ENCODE peak calls at places on chromosomes 2 and 18, in ten cellular contexts. D, T, W, N, E, B, A, O, S and Q are unnamed samples. For H3K4me1, the result is how much of the 10 kb centered on the place peaks cover.

GRCh38 chr2:88100489-88100858 is 27.4 kb downstream of the FABP1 start:
- DNase-seq in T (no peak), W (peak), O (no peak), D (no peak), S (no peak), E (no peak), N (no peak), B (no peak), A (no peak), Q (peak)

GRCh38 chr2:23530121-23530908 is 145.3 kb downstream of the KLHL29 start:
- DNase-seq in O (no peak), N (no peak), B (no peak), S (peak), W (no peak), D (no peak), A (no peak), T (no peak), E (no peak), Q (no peak)

GRCh38 chr18:28007841-28008240 is 169.1 kb downstream of the CDH2 start:
- DNase-seq in W (peak), A (no peak), B (no peak), S (no peak), T (no peak), E (no peak), N (no peak), D (no peak), O (no peak), Q (no peak)

GRCh38 chr2:65388051-65388531 is 44.3 kb downstream of the SPRED2 start:
- DNase-seq in D (no peak), O (no peak), B (no peak), S (no peak), N (no peak), A (no peak), W (no peak), E (no peak), T (no peak), Q (no peak)

GRCh38 chr2:96098900-96099590 is 17.3 kb downstream of the ADRA2B start:
- DNase-seq in D (peak), A (peak), E (no peak), W (no peak), B (no peak), O (no peak), T (no peak), S (peak), N (peak), Q (peak)

GRCh38 chr18:76216096-76216495 is 278.9 kb downstream of the ZNF516 start:
- DNase-seq in W (no peak), N (no peak), S (no peak), A (no peak), E (no peak), D (no peak), B (no peak), O (no peak), T (no peak), Q (no peak)

GRCh38 chr18:5543854-5544389 is at the start of gene EPB41L3:
- DNase-seq in D (peak), B (peak), A (peak), T (no peak), E (peak), W (peak), N (peak), O (peak), S (peak), Q (no peak)

GRCh38 chr2:200028998-200029397 is 73.6 kb downstream of the MAIP1 start:
- DNase-seq in T (no peak), D (no peak), W (no peak), A (no peak), N (no peak), B (no peak), O (peak), E (no peak), S (no peak), Q (no peak)

GRCh38 chr2:20450201-20451108 is 3.6 kb downstream of the RHOB start:
- DNase-seq in E (peak), N (peak), B (no peak), D (peak), T (no peak), O (peak), S (peak), A (no peak), W (peak), Q (peak)

GRCh38 chr18:78031589-78031988 is 781.9 kb downstream of the GALR1 start:
- DNase-seq in E (no peak), B (no peak), N (no peak), A (no peak), W (no peak), D (no peak), S (no peak), T (no peak), O (no peak), Q (no peak)

GRCh38 chr18:10872297-10872696 is 277.1 kb downstream of the PIEZO2 start:
- DNase-seq in O (no peak), B (no peak), E (no peak), N (peak), W (no peak), S (no peak), A (no peak), T (no peak), D (no peak), Q (peak)

GRCh38 chr2:54772531-54772930 is 49.1 kb downstream of the EML6 start:
- DNase-seq in A (no peak), D (no peak), N (no peak), B (no peak), O (no peak), T (no peak), S (no peak), W (peak), E (no peak), Q (no peak)

GRCh38 chr2:147884796-147885195 is 40.0 kb downstream of the ACVR2A start:
- DNase-seq in T (no peak), A (no peak), N (no peak), B (no peak), S (no peak), D (no peak), W (no peak), O (peak), E (no peak), Q (no peak)

GRCh38 chr2:240429872-240430491 is 5.5 kb upstream of the GPC1 start:
- DNase-seq in D (no peak), W (no peak), E (no peak), A (peak), S (peak), O (no peak), T (no peak), B (no peak), N (peak), Q (peak)

GRCh38 chr2:44941551-44942234 is at the start of gene SIX3:
- DNase-seq in A (no peak), W (peak), E (peak), B (peak), N (no peak), S (no peak), O (no peak), D (no peak), T (no peak), Q (no peak)

GRCh38 chr2:97868986-97869721 is 126.6 kb downstream of the TMEM131 start:
- DNase-seq in W (peak), D (peak), B (no peak), N (peak), O (peak), S (peak), E (peak), T (peak), A (no peak), Q (peak)

GRCh38 chr2:58398406-58398805 is 157.3 kb upstream of the FANCL start:
- DNase-seq in A (no peak), O (no peak), D (no peak), S (no peak), E (no peak), W (no peak), T (no peak), B (no peak), N (no peak), Q (no peak)

GRCh38 chr2:231662028-231662810 is 46.1 kb upstream of the PTMA start:
- DNase-seq in D (peak), O (peak), N (peak), S (peak), A (peak), E (peak), B (peak), W (peak), T (peak), Q (peak)

GRCh38 chr2:118061135-118061955 is 26.9 kb upstream of the INSIG2 start:
- DNase-seq in N (peak), D (no peak), A (no peak), T (no peak), O (peak), E (peak), B (no peak), S (no peak), W (peak), Q (peak)

GRCh38 chr2:105576050-105576439 is 168.7 kb upstream of the NCK2 start:
- DNase-seq in W (no peak), T (no peak), E (no peak), N (no peak), D (no peak), B (no peak), O (no peak), S (peak), A (no peak), Q (no peak)

GRCh38 chr2:219155054-219155644 is 5.5 kb downstream of the NHEJ1 start:
- DNase-seq in S (peak), W (peak), E (peak), N (peak), D (peak), A (no peak), O (peak), B (peak), T (no peak), Q (no peak)

GRCh38 chr18:73594749-73595148 is 552.9 kb downstream of the FBXO15 start:
- DNase-seq in W (peak), N (no peak), O (peak), T (no peak), D (no peak), B (no peak), A (no peak), S (peak), E (no peak), Q (no peak)

GRCh38 chr2:240794178-240794721 is 25.8 kb downstream of the KIF1A start:
- DNase-seq in N (no peak), B (no peak), W (no peak), A (peak), S (no peak), E (no peak), T (no peak), D (no peak), O (no peak), Q (no peak)

GRCh38 chr2:106572541-106573148 is 85.5 kb downstream of the CD8B2 start:
- DNase-seq in B (no peak), S (no peak), D (peak), O (no peak), T (no peak), E (peak), N (no peak), A (no peak), W (peak), Q (no peak)

GRCh38 chr2:109218087-109218791 is 89.2 kb downstream of the SH3RF3 start:
- DNase-seq in A (no peak), W (no peak), B (no peak), N (no peak), S (no peak), E (no peak), T (no peak), O (peak), D (no peak), Q (no peak)

GRCh38 chr18:79458131-79458838 is 62.6 kb downstream of the NFATC1 start:
- DNase-seq in D (peak), A (no peak), W (peak), E (peak), O (peak), S (peak), T (peak), N (peak), B (no peak), Q (no peak)

GRCh38 chr2:155840661-155841060 is 491.9 kb downstream of the NR4A2 start:
- DNase-seq in S (no peak), N (no peak), W (no peak), T (no peak), A (no peak), E (no peak), B (no peak), O (no peak), D (no peak), Q (no peak)

DNA sequence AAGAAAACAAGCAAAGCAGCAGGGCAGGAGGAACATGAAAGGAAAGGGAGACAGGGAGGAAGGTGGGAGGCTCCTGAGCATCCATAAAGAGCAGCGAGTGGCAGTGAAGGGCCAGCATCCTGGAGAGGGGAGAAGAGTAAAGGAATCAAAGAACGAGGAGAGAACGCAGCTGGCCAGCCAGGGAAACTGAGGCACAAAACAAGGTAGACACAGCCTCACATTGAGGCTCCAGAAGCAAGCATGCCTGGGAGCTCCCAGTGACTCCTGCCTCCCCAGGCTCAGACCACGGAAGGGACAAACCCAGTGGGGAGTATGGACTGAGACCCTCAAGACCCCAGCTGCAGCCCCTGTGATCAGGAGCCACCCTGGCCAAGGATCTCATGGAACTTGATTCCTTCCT is 14.0 kb upstream of the TNS1 start:
- DNase-seq in T (no peak), E (no peak), W (no peak), N (no peak), B (no peak), A (no peak), S (no peak), D (no peak), O (no peak), Q (no peak)
- H3K4me1 ChIP-seq in T (half or more), E (under half), W (under half), N (under half), B (under half), A (under half), S (under half), D (under half), O (under half), Q (half or more)

DNA sequence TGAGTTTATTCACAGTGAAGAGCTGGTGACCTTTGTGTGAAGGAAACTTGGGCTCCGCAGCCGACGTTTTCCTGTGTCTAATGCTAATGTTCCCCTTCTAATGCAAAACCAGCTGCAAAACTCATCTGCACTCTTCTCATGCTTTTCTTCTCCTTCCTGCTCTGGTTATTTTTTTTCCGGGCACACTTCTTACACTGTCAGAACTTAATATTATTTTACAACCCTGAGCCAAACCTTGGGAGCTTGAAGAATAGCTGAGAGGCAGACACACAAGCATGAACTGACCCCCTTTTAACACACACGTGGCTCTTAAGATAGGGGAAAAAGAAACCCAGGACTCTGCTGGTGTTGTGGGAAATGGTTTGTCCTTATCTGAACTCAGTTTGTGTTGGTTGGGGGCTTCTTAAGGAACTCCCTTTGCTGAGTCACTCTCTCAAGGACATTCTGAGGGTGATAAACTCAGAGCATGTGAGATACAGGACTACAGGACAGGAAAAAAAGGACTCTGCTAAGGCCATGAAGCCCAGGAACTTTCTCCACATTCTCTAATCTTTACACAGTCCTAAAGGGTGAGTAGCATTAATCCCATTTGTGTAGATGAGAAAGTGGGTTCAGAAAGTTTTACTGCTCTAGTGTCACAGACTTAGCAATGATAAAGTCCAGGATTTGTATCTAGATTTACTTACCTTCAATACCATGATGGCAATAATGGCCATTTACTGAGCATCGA is 439.3 kb upstream of the TRIB2 start:
- DNase-seq in A (no peak), W (no peak), N (no peak), T (no peak), E (peak), O (no peak), B (no peak), S (no peak), D (no peak), Q (no peak)
- H3K27ac ChIP-seq in A (no peak), W (no peak), N (no peak), T (no peak), E (no peak), O (no peak), B (no peak), S (no peak), D (no peak), Q (no peak)

GRCh38 chr2:100903534-100904258 is 83.8 kb downstream of the NPAS2 start:
- DNase-seq in W (peak), E (peak), S (no peak), O (no peak), N (no peak), B (no peak), T (no peak), A (no peak), D (no peak), Q (no peak)
- H3K4me1 ChIP-seq in W (under half), E (under half), S (under half), O (under half), N (under half), B (under half), T (under half), A (under half), D (under half), Q (under half)

GRCh38 chr2:55885129-55885943 is 38.2 kb downstream of the EFEMP1 start:
- DNase-seq in T (no peak), B (no peak), S (peak), A (no peak), E (peak), N (peak), O (peak), D (no peak), W (peak), Q (no peak)
- H3K27ac ChIP-seq in T (peak), B (no peak), S (peak), A (peak), E (no peak), N (peak), O (peak), D (peak), W (peak), Q (no peak)

GRCh38 chr18:2978208-2978607 is 34.7 kb downstream of the LPIN2 start:
- DNase-seq in S (no peak), E (no peak), A (no peak), D (no peak), W (peak), O (no peak), B (no peak), N (no peak), T (no peak), Q (no peak)
- H3K4me1 ChIP-seq in S (under half), E (under half), A (half or more), D (under half), W (half or more), O (under half), B (half or more), N (half or more), T (half or more), Q (under half)

GRCh38 chr2:60992985-60993392 is 24.5 kb upstream of the PEX13 start:
- DNase-seq in E (no peak), B (peak), D (no peak), N (peak), T (no peak), S (no peak), A (no peak), W (no peak), O (no peak), Q (no peak)
- H3K27ac ChIP-seq in E (no peak), B (no peak), D (peak), N (peak), T (no peak), S (peak), A (no peak), W (no peak), O (no peak), Q (no peak)

GRCh38 chr2:134137182-134137595 is 116.7 kb upstream of the MGAT5 start:
- DNase-seq in T (no peak), W (peak), S (no peak), D (no peak), E (no peak), O (peak), N (peak), B (no peak), A (peak), Q (no peak)
- H3K4me1 ChIP-seq in T (under half), W (under half), S (under half), D (under half), E (under half), O (under half), N (half or more), B (under half), A (under half), Q (under half)

GRCh38 chr2:15049096-15049993 is 416.8 kb downstream of the LRATD1 start:
- DNase-seq in W (no peak), B (no peak), E (no peak), A (no peak), N (peak), S (no peak), T (no peak), O (no peak), D (no peak), Q (no peak)
- H3K27ac ChIP-seq in W (no peak), B (no peak), E (no peak), A (no peak), N (no peak), S (no peak), T (no peak), O (no peak), D (no peak), Q (no peak)